ENCODE peak calls at places on chromosomes 5 and 9, in five cellular contexts. Z is SW 1271, R is lower leg skin, L is M059J, T is HTR-8/SVneo. Q is an unnamed sample.

GRCh38 chr9:71202931-71203330 is 81.5 kb upstream of the TRPM3 start:
- DNase-seq in L (no peak), R (no peak), T (no peak), Z (no peak), Q (no peak)

GRCh38 chr5:172602712-172603289 is 38.3 kb upstream of the NEURL1B start:
- DNase-seq in L (no peak), Z (no peak), R (no peak), T (no peak), Q (no peak)

GRCh38 chr9:133003671-133004090 is 25.2 kb downstream of the GFI1B start:
- DNase-seq in Z (no peak), L (no peak), T (no peak), R (no peak), Q (no peak)

GRCh38 chr9:110880123-110880522 is 158.1 kb downstream of the LPAR1 start:
- DNase-seq in T (no peak), R (no peak), Z (no peak), L (peak), Q (no peak)

GRCh38 chr9:99823392-99824377 is 2.0 kb downstream of the NR4A3 start:
- DNase-seq in T (peak), L (peak), Z (no peak), R (peak), Q (peak)

GRCh38 chr5:15183520-15183919 is 311.9 kb upstream of the ANKH start:
- DNase-seq in T (no peak), Z (no peak), L (peak), R (no peak), Q (peak)

GRCh38 chr5:113166710-113167366 is 190.2 kb downstream of the DCP2 start:
- DNase-seq in Z (no peak), R (peak), T (no peak), L (peak), Q (peak)

GRCh38 chr9:110919609-110920008 is 118.7 kb downstream of the LPAR1 start:
- DNase-seq in R (peak), L (peak), Z (peak), T (no peak), Q (peak)